ENCODE peak calls at places on chromosome 5, in eight cellular contexts. P, U, D, K, F, G, N and M are unnamed samples. For H4K20me1, the result is how much of the 10 kb centered on the place peaks cover.

GRCh38 chr5:178363501-178364325 is 131.1 kb upstream of the PHYKPL start:
- DNase-seq in P (no peak), U (no peak), D (no peak), K (no peak), F (no peak), G (no peak), N (no peak), M (no peak)

GRCh38 chr5:37308796-37309195 is 59.6 kb upstream of the CPLANE1 start:
- DNase-seq in P (no peak), U (no peak), D (no peak), K (peak), F (no peak), G (no peak), N (no peak), M (no peak)

GRCh38 chr5:127941646-127942045 is 141.9 kb upstream of the SLC12A2 start:
- DNase-seq in P (peak), U (no peak), D (no peak), K (no peak), F (peak), G (no peak), N (peak), M (no peak)

GRCh38 chr5:126676195-126676624 is 75.5 kb downstream of the PHAX start:
- DNase-seq in P (peak), U (peak), D (peak), K (peak), F (peak), G (peak), N (peak), M (no peak)

GRCh38 chr5:3380689-3381088 is 214.9 kb upstream of the IRX1 start:
- DNase-seq in P (no peak), U (no peak), D (no peak), K (no peak), F (no peak), G (no peak), N (no peak), M (no peak)

GRCh38 chr5:37767961-37768360 is 71.9 kb downstream of the GDNF start:
- DNase-seq in P (no peak), U (no peak), D (no peak), K (no peak), F (no peak), G (no peak), N (no peak), M (no peak)

GRCh38 chr5:172973127-172973916 is 10.2 kb upstream of the ATP6V0E1 start:
- DNase-seq in P (peak), U (no peak), D (no peak), K (peak), F (no peak), G (no peak), N (no peak), M (no peak)

GRCh38 chr5:2633992-2634391 is 117.5 kb downstream of the IRX2 start:
- DNase-seq in P (no peak), U (no peak), D (no peak), K (no peak), F (no peak), G (no peak), N (peak), M (no peak)

GRCh38 chr5:55593115-55593472 is 58.3 kb upstream of the PLPP1 start:
- DNase-seq in P (no peak), U (no peak), D (no peak), K (no peak), F (no peak), G (no peak), N (no peak), M (peak)

GRCh38 chr5:2534970-2535369 is 216.5 kb downstream of the IRX2 start:
- DNase-seq in P (no peak), U (no peak), D (no peak), K (no peak), F (no peak), G (no peak), N (no peak), M (no peak)

GRCh38 chr5:93649234-93649900 is 66.3 kb downstream of the NR2F1 start:
- DNase-seq in P (no peak), U (no peak), D (no peak), K (no peak), F (no peak), G (no peak), N (no peak), M (no peak)

GRCh38 chr5:14178671-14179211 is 35.6 kb downstream of the TRIO start:
- DNase-seq in P (peak), U (no peak), D (no peak), K (peak), F (peak), G (no peak), N (peak), M (no peak)

GRCh38 chr5:110055301-110055700 is 365.6 kb downstream of the MAN2A1 start:
- DNase-seq in P (peak), U (no peak), D (peak), K (no peak), F (no peak), G (no peak), N (no peak), M (no peak)

GRCh38 chr5:120436996-120437395 is 27.1 kb upstream of the PRR16 start:
- DNase-seq in P (peak), U (no peak), D (no peak), K (peak), F (no peak), G (no peak), N (no peak), M (no peak)

GRCh38 chr5:145887976-145888574 is 15.3 kb upstream of the GRXCR2 start:
- DNase-seq in P (peak), U (peak), D (peak), K (peak), F (peak), G (peak), N (peak), M (peak)

GRCh38 chr5:28914302-28914701 is 1875.9 kb upstream of the CDH9 start:
- DNase-seq in P (no peak), U (no peak), D (no peak), K (no peak), F (no peak), G (no peak), N (no peak), M (no peak)

GRCh38 chr5:160262665-160263064 is 33.4 kb downstream of the FABP6 start:
- DNase-seq in P (no peak), U (peak), D (peak), K (no peak), F (peak), G (no peak), N (no peak), M (no peak)

GRCh38 chr5:67493676-67494075 is 297.1 kb upstream of the CD180 start:
- DNase-seq in P (peak), U (peak), D (no peak), K (no peak), F (peak), G (peak), N (peak), M (no peak)

GRCh38 chr5:149341846-149342245 is 3.5 kb upstream of the GRPEL2 start:
- DNase-seq in P (no peak), U (no peak), D (no peak), K (no peak), F (no peak), G (no peak), N (no peak), M (no peak)

GRCh38 chr5:31408814-31409213 is 123.1 kb downstream of the DROSHA start:
- DNase-seq in P (peak), U (peak), D (no peak), K (peak), F (no peak), G (no peak), N (peak), M (peak)

GRCh38 chr5:126208691-126209090 is 214.5 kb upstream of the GRAMD2B start:
- DNase-seq in P (no peak), U (no peak), D (no peak), K (no peak), F (no peak), G (no peak), N (no peak), M (no peak)

GRCh38 chr5:67693956-67694564 is 497.5 kb upstream of the CD180 start:
- DNase-seq in P (peak), U (no peak), D (no peak), K (no peak), F (no peak), G (no peak), N (no peak), M (no peak)

GRCh38 chr5:163910226-163910625 is 404.8 kb downstream of the MAT2B start:
- DNase-seq in P (no peak), U (no peak), D (no peak), K (peak), F (no peak), G (no peak), N (no peak), M (no peak)

GRCh38 chr5:160303690-160304089 is 8.7 kb downstream of the CCNJL start:
- DNase-seq in P (no peak), U (no peak), D (no peak), K (no peak), F (no peak), G (no peak), N (no peak), M (no peak)

GRCh38 chr5:92634883-92635282 is 946.1 kb downstream of the NR2F1-AS1 start:
- DNase-seq in P (no peak), U (no peak), D (no peak), K (no peak), F (peak), G (no peak), N (no peak), M (no peak)

GRCh38 chr5:81752644-81752963 is 1.7 kb upstream of the SSBP2 start:
- DNase-seq in P (no peak), U (no peak), D (no peak), K (no peak), F (no peak), G (no peak), N (no peak), M (no peak)
- H3K27ac ChIP-seq in P (no peak), U (peak), D (no peak), K (no peak), F (no peak), G (no peak), N (no peak), M (no peak)

GRCh38 chr5:58963821-58964220 is 380.9 kb downstream of the RAB3C start:
- DNase-seq in P (no peak), U (no peak), D (no peak), K (no peak), F (no peak), G (no peak), N (no peak), M (no peak)

GRCh38 chr5:58967597-58968281 is 384.9 kb downstream of the RAB3C start:
- DNase-seq in P (no peak), U (no peak), D (no peak), K (no peak), F (no peak), G (no peak), N (no peak), M (no peak)

GRCh38 chr5:58961631-58962280 is 378.9 kb downstream of the RAB3C start:
- DNase-seq in P (no peak), U (no peak), D (no peak), K (no peak), F (no peak), G (no peak), N (no peak), M (no peak)

GRCh38 chr5:58965677-58966414 is 383.0 kb downstream of the RAB3C start:
- DNase-seq in P (no peak), U (no peak), D (no peak), K (no peak), F (no peak), G (no peak), N (no peak), M (no peak)

DNA sequence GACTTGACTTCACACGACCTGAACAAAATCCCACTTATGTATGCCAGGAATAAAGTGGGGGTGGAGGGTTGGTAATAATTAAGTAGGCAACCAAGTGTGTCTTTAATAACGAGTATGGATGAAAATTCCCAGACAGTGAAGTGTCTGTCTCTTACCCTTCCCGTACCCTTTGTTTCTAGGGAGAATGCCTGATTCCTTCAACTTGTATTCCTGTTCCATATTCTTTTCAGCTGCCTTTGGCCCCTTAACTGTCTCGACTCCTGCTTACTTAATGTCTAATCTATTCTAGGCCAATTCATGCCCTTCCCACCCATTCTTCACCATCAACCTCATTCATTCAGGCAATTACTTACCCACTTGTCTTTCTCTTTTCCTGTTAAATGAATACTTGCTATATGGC is 380.5 kb downstream of the RAB3C start:
- DNase-seq in P (peak), U (no peak), D (no peak), K (no peak), F (no peak), G (no peak), N (no peak), M (no peak)
- H4K20me1 ChIP-seq in P (under half), U (under half), D (under half), K (under half), F (under half), G (under half), N (under half), M (under half)

GRCh38 chr5:6370580-6370979 is 7.8 kb downstream of the MED10 start:
- DNase-seq in P (no peak), U (no peak), D (no peak), K (no peak), F (no peak), G (no peak), N (no peak), M (no peak)

GRCh38 chr5:6372251-6373080 is 5.9 kb downstream of the MED10 start:
- DNase-seq in P (no peak), U (no peak), D (no peak), K (no peak), F (no peak), G (no peak), N (no peak), M (no peak)

GRCh38 chr5:6371079-6371810 is 7.1 kb downstream of the MED10 start:
- DNase-seq in P (no peak), U (no peak), D (no peak), K (no peak), F (peak), G (no peak), N (no peak), M (no peak)

GRCh38 chr5:6377121-6377520 is 1.2 kb downstream of the MED10 start:
- DNase-seq in P (peak), U (no peak), D (no peak), K (peak), F (no peak), G (no peak), N (peak), M (no peak)

GRCh38 chr5:6373081-6373846 is 5.1 kb downstream of the MED10 start:
- DNase-seq in P (no peak), U (peak), D (no peak), K (no peak), F (no peak), G (no peak), N (no peak), M (no peak)
- H3K27ac ChIP-seq in P (no peak), U (no peak), D (no peak), K (no peak), F (no peak), G (no peak), N (no peak), M (no peak)

GRCh38 chr5:62307364-62307689 is 1.3 kb downstream of the KIF2A start:
- DNase-seq in P (no peak), U (no peak), D (no peak), K (no peak), F (no peak), G (no peak), N (no peak), M (no peak)
- H4K20me1 ChIP-seq in P (under half), U (under half), D (under half), K (under half), F (half or more), G (under half), N (under half), M (under half)

GRCh38 chr5:76526950-76527349 is 96.3 kb downstream of the F2RL2 start:
- DNase-seq in P (peak), U (no peak), D (no peak), K (no peak), F (no peak), G (no peak), N (no peak), M (no peak)
- H3K27ac ChIP-seq in P (no peak), U (no peak), D (no peak), K (no peak), F (no peak), G (no peak), N (no peak), M (no peak)

DNA sequence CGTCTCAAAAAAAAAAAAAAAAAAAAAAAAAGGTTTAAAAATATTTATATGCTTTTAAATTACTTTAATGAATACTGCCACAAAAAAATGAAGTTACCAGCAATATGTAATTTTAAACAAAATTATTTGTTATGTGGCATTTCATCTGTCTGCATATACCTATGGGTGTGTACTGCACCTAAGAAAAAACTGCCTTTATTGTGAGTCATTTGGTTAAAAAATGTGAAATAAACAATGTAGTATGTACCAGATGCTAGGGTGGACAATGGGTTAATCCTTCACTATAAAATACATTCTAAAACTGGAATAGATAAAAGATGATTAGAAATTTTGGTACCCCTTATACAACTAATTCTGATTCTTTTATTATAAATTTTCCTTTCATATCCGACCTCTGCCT is 12.3 kb downstream of the CHD1 start:
- DNase-seq in P (no peak), U (no peak), D (no peak), K (no peak), F (no peak), G (no peak), N (no peak), M (no peak)
- H4K20me1 ChIP-seq in P (under half), U (under half), D (under half), K (under half), F (half or more), G (under half), N (under half), M (under half)

DNA sequence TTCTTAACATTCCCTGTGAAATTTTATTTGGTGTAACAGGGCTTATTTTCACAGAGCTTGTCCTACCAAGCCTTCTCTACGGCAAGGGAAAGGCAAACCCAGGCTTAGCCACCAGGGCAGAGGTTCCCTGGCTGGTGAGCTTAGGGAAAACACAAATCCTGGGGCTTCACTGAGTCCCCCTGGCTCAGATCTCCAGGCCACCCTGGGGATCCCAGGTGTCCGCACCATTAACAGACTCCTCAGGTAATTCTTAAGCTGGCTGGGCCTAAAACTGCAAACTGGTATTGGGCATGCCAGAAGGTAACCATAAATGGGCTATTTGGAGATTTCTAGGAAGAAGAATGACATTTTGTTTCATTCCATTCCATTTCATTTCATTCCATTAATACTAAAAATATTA is 17.1 kb upstream of the LCP2 start:
- DNase-seq in P (no peak), U (no peak), D (no peak), K (no peak), F (no peak), G (no peak), N (no peak), M (no peak)
- H3K27ac ChIP-seq in P (no peak), U (no peak), D (no peak), K (no peak), F (no peak), G (no peak), N (no peak), M (no peak)